ENCODE peak calls at places on chromosomes 4 and X, in seven cellular contexts. One of them, this sample, is unnamed. For H3K27me3 and H3K4me1, the result is how much of the 10 kb centered on the place peaks cover.

GRCh38 chrX:104270916-104271512 is 16.3 kb upstream of the ESX1 start:
- DNase-seq in colonic mucosa: peak
- DNase-seq in right cardiac atrium: peak
- DNase-seq in spleen: no peak
- DNase-seq in lower lobe of right lung: no peak
- DNase-seq in GM23338: peak
- DNase-seq in psoas muscle: peak
- DNase-seq in this sample: no peak

GRCh38 chr4:99437686-99438577 is 2.8 kb upstream of the ADH7 start:
- DNase-seq in colonic mucosa: no peak
- DNase-seq in right cardiac atrium: no peak
- DNase-seq in spleen: no peak
- DNase-seq in lower lobe of right lung: no peak
- DNase-seq in GM23338: no peak
- DNase-seq in psoas muscle: no peak
- DNase-seq in this sample: no peak

GRCh38 chr4:16669036-16669435 is 229.4 kb downstream of the LDB2 start:
- DNase-seq in colonic mucosa: no peak
- DNase-seq in right cardiac atrium: peak
- DNase-seq in spleen: no peak
- DNase-seq in lower lobe of right lung: no peak
- DNase-seq in GM23338: no peak
- DNase-seq in psoas muscle: no peak
- DNase-seq in this sample: no peak

GRCh38 chr4:184263910-184264732 is 46.4 kb upstream of the ENPP6 start:
- DNase-seq in colonic mucosa: peak
- DNase-seq in right cardiac atrium: peak
- DNase-seq in spleen: peak
- DNase-seq in lower lobe of right lung: peak
- DNase-seq in GM23338: peak
- DNase-seq in psoas muscle: peak
- DNase-seq in this sample: peak

GRCh38 chr4:108072300-108072699 is 82.6 kb downstream of the HADH start:
- DNase-seq in colonic mucosa: peak
- DNase-seq in right cardiac atrium: no peak
- DNase-seq in spleen: no peak
- DNase-seq in lower lobe of right lung: no peak
- DNase-seq in GM23338: no peak
- DNase-seq in psoas muscle: no peak
- DNase-seq in this sample: no peak

GRCh38 chrX:115912372-115912897 is 258.1 kb upstream of the AGTR2 start:
- DNase-seq in colonic mucosa: no peak
- DNase-seq in right cardiac atrium: no peak
- DNase-seq in spleen: no peak
- DNase-seq in lower lobe of right lung: no peak
- DNase-seq in GM23338: peak
- DNase-seq in psoas muscle: no peak
- DNase-seq in this sample: no peak

GRCh38 chrX:40877869-40878268 is 142.5 kb upstream of the MED14 start:
- DNase-seq in colonic mucosa: no peak
- DNase-seq in right cardiac atrium: no peak
- DNase-seq in spleen: no peak
- DNase-seq in lower lobe of right lung: no peak
- DNase-seq in GM23338: no peak
- DNase-seq in psoas muscle: no peak
- DNase-seq in this sample: no peak

GRCh38 chr4:123659759-123660158 is 263.2 kb downstream of the SPRY1 start:
- DNase-seq in colonic mucosa: no peak
- DNase-seq in right cardiac atrium: no peak
- DNase-seq in spleen: no peak
- DNase-seq in lower lobe of right lung: no peak
- DNase-seq in GM23338: peak
- DNase-seq in psoas muscle: no peak
- DNase-seq in this sample: no peak

GRCh38 chrX:134144231-134144630 is 92.8 kb upstream of the CCDC160 start:
- DNase-seq in colonic mucosa: no peak
- DNase-seq in right cardiac atrium: no peak
- DNase-seq in spleen: no peak
- DNase-seq in lower lobe of right lung: no peak
- DNase-seq in GM23338: peak
- DNase-seq in psoas muscle: no peak
- DNase-seq in this sample: no peak

GRCh38 chr4:182190306-182190705 is 52.9 kb upstream of the TENM3 start:
- DNase-seq in colonic mucosa: no peak
- DNase-seq in right cardiac atrium: no peak
- DNase-seq in spleen: no peak
- DNase-seq in lower lobe of right lung: no peak
- DNase-seq in GM23338: no peak
- DNase-seq in psoas muscle: no peak
- DNase-seq in this sample: no peak

GRCh38 chr4:70902577-70903281 is 560 bp downstream of the MOB1B start:
- DNase-seq in colonic mucosa: peak
- DNase-seq in right cardiac atrium: no peak
- DNase-seq in spleen: no peak
- DNase-seq in lower lobe of right lung: no peak
- DNase-seq in GM23338: peak
- DNase-seq in psoas muscle: no peak
- DNase-seq in this sample: no peak

GRCh38 chr4:117771647-117772337 is 262.5 kb upstream of the NDST3 start:
- DNase-seq in colonic mucosa: no peak
- DNase-seq in right cardiac atrium: no peak
- DNase-seq in spleen: no peak
- DNase-seq in lower lobe of right lung: no peak
- DNase-seq in GM23338: peak
- DNase-seq in psoas muscle: no peak
- DNase-seq in this sample: peak

GRCh38 chr4:43776371-43776770 is 672.2 kb downstream of the KCTD8 start:
- DNase-seq in colonic mucosa: no peak
- DNase-seq in right cardiac atrium: no peak
- DNase-seq in spleen: no peak
- DNase-seq in lower lobe of right lung: no peak
- DNase-seq in GM23338: peak
- DNase-seq in psoas muscle: no peak
- DNase-seq in this sample: no peak

GRCh38 chr4:156516698-156517097 is 454.9 kb downstream of the PDGFC start:
- DNase-seq in colonic mucosa: no peak
- DNase-seq in right cardiac atrium: no peak
- DNase-seq in spleen: no peak
- DNase-seq in lower lobe of right lung: no peak
- DNase-seq in GM23338: no peak
- DNase-seq in psoas muscle: no peak
- DNase-seq in this sample: no peak

GRCh38 chr4:42954925-42955669 is 62.6 kb downstream of the GRXCR1 start:
- DNase-seq in colonic mucosa: no peak
- DNase-seq in right cardiac atrium: peak
- DNase-seq in spleen: no peak
- DNase-seq in lower lobe of right lung: no peak
- DNase-seq in GM23338: no peak
- DNase-seq in psoas muscle: no peak
- DNase-seq in this sample: no peak

GRCh38 chr4:8913121-8913857 is 41.6 kb upstream of the HMX1 start:
- DNase-seq in colonic mucosa: peak
- DNase-seq in right cardiac atrium: no peak
- DNase-seq in spleen: peak
- DNase-seq in lower lobe of right lung: peak
- DNase-seq in GM23338: no peak
- DNase-seq in psoas muscle: no peak
- DNase-seq in this sample: no peak

GRCh38 chrX:135649561-135649960 is 63.9 kb upstream of the CT45A1 start:
- DNase-seq in colonic mucosa: no peak
- DNase-seq in right cardiac atrium: no peak
- DNase-seq in spleen: no peak
- DNase-seq in lower lobe of right lung: no peak
- DNase-seq in GM23338: no peak
- DNase-seq in psoas muscle: no peak
- DNase-seq in this sample: no peak

GRCh38 chr4:189498457-189498856 is 442.2 kb upstream of the FRG1 start:
- DNase-seq in colonic mucosa: no peak
- DNase-seq in right cardiac atrium: no peak
- DNase-seq in spleen: no peak
- DNase-seq in lower lobe of right lung: no peak
- DNase-seq in GM23338: no peak
- DNase-seq in psoas muscle: no peak
- DNase-seq in this sample: no peak
- H3K27me3 ChIP-seq in colonic mucosa: under half
- H3K27me3 ChIP-seq in right cardiac atrium: under half
- H3K27me3 ChIP-seq in spleen: under half
- H3K27me3 ChIP-seq in lower lobe of right lung: under half
- H3K27me3 ChIP-seq in GM23338: under half
- H3K27me3 ChIP-seq in psoas muscle: under half
- H3K27me3 ChIP-seq in this sample: under half

GRCh38 chr4:185513489-185514181 is 21.7 kb downstream of the PDLIM3 start:
- DNase-seq in colonic mucosa: peak
- DNase-seq in right cardiac atrium: peak
- DNase-seq in spleen: no peak
- DNase-seq in lower lobe of right lung: no peak
- DNase-seq in GM23338: no peak
- DNase-seq in psoas muscle: no peak
- DNase-seq in this sample: no peak

GRCh38 chr4:185512516-185512915 is 22.8 kb downstream of the PDLIM3 start:
- DNase-seq in colonic mucosa: no peak
- DNase-seq in right cardiac atrium: no peak
- DNase-seq in spleen: no peak
- DNase-seq in lower lobe of right lung: no peak
- DNase-seq in GM23338: no peak
- DNase-seq in psoas muscle: no peak
- DNase-seq in this sample: no peak

GRCh38 chr4:185508162-185508561 is 27.1 kb downstream of the PDLIM3 start:
- DNase-seq in colonic mucosa: no peak
- DNase-seq in right cardiac atrium: no peak
- DNase-seq in spleen: no peak
- DNase-seq in lower lobe of right lung: no peak
- DNase-seq in GM23338: no peak
- DNase-seq in psoas muscle: no peak
- DNase-seq in this sample: no peak

GRCh38 chr4:185514182-185514697 is 21.1 kb downstream of the PDLIM3 start:
- DNase-seq in colonic mucosa: no peak
- DNase-seq in right cardiac atrium: no peak
- DNase-seq in spleen: no peak
- DNase-seq in lower lobe of right lung: no peak
- DNase-seq in GM23338: no peak
- DNase-seq in psoas muscle: no peak
- DNase-seq in this sample: no peak

DNA sequence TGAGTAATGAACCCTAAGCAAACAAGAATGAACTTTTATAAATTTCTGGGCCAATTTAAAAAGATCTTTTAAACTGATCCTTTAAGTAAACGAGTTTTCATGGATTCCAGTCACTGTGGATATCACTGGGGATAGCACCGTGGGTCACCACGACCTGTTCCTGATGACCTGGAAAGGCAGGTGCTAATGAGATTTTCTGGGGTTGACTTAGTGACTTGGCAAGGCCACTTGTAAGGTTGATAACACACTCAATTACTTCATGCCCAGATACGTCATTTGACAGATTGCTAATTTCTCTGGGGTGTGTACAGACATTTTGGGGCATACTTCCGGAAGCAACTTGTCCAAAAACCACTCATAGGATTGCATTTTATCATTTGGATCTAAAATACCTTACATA is 24.5 kb downstream of the PDLIM3 start:
- DNase-seq in colonic mucosa: no peak
- DNase-seq in right cardiac atrium: no peak
- DNase-seq in spleen: no peak
- DNase-seq in lower lobe of right lung: no peak
- DNase-seq in GM23338: no peak
- DNase-seq in psoas muscle: no peak
- DNase-seq in this sample: no peak
- H3K27ac ChIP-seq in colonic mucosa: no peak
- H3K27ac ChIP-seq in right cardiac atrium: peak
- H3K27ac ChIP-seq in spleen: no peak
- H3K27ac ChIP-seq in lower lobe of right lung: no peak
- H3K27ac ChIP-seq in GM23338: no peak
- H3K27ac ChIP-seq in psoas muscle: peak
- H3K27ac ChIP-seq in this sample: no peak

GRCh38 chr4:94525993-94526740 is 74.4 kb downstream of the PDLIM5 start:
- DNase-seq in colonic mucosa: no peak
- DNase-seq in right cardiac atrium: no peak
- DNase-seq in spleen: no peak
- DNase-seq in lower lobe of right lung: no peak
- DNase-seq in GM23338: no peak
- DNase-seq in psoas muscle: no peak
- DNase-seq in this sample: no peak

GRCh38 chr4:94527556-94528233 is 76.0 kb downstream of the PDLIM5 start:
- DNase-seq in colonic mucosa: no peak
- DNase-seq in right cardiac atrium: no peak
- DNase-seq in spleen: no peak
- DNase-seq in lower lobe of right lung: no peak
- DNase-seq in GM23338: no peak
- DNase-seq in psoas muscle: no peak
- DNase-seq in this sample: no peak

GRCh38 chr4:94530073-94530472 is 78.3 kb downstream of the PDLIM5 start:
- DNase-seq in colonic mucosa: no peak
- DNase-seq in right cardiac atrium: no peak
- DNase-seq in spleen: no peak
- DNase-seq in lower lobe of right lung: no peak
- DNase-seq in GM23338: no peak
- DNase-seq in psoas muscle: no peak
- DNase-seq in this sample: no peak

GRCh38 chr4:94532016-94532789 is 80.5 kb downstream of the PDLIM5 start:
- DNase-seq in colonic mucosa: peak
- DNase-seq in right cardiac atrium: peak
- DNase-seq in spleen: no peak
- DNase-seq in lower lobe of right lung: no peak
- DNase-seq in GM23338: no peak
- DNase-seq in psoas muscle: peak
- DNase-seq in this sample: no peak

DNA sequence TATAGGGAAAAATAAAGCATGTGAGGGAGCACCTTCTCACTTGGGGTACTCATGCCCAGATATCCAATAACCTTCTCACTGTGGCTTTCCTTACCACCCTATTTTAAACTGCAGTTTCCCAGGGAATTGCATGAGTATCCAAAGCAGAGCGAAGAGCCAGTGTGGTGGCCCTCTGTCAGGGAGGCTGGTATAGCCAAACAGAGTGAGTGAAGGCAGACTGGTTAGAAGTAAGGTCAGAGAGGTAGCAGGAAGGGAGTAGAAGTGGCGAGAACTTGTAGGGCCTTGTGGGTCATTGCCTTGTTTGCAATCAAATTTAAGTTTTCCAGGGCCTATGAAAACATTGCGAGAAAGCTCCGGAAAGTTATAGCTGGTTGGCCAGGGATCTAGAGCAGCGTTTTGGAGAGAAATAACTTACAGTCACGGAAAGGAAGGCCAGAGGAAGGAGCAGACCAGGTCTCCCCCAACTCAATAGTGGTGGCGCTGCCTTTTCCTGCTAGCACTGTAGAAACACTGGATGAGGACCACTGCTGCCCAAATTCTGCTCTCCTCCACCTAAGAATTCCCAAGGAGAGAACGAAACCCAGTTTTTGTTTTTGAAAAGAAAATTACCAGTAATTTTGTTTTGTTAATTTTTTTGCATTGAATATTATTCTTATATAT is 77.2 kb downstream of the PDLIM5 start:
- DNase-seq in colonic mucosa: no peak
- DNase-seq in right cardiac atrium: peak
- DNase-seq in spleen: no peak
- DNase-seq in lower lobe of right lung: no peak
- DNase-seq in GM23338: no peak
- DNase-seq in psoas muscle: no peak
- DNase-seq in this sample: no peak
- H3K4me1 ChIP-seq in colonic mucosa: under half
- H3K4me1 ChIP-seq in right cardiac atrium: under half
- H3K4me1 ChIP-seq in spleen: under half
- H3K4me1 ChIP-seq in lower lobe of right lung: under half
- H3K4me1 ChIP-seq in GM23338: under half
- H3K4me1 ChIP-seq in psoas muscle: half or more
- H3K4me1 ChIP-seq in this sample: under half

GRCh38 chrX:50459615-50460014 is 11.0 kb downstream of the DGKK start:
- DNase-seq in colonic mucosa: no peak
- DNase-seq in right cardiac atrium: no peak
- DNase-seq in spleen: no peak
- DNase-seq in lower lobe of right lung: no peak
- DNase-seq in GM23338: no peak
- DNase-seq in psoas muscle: no peak
- DNase-seq in this sample: no peak
- H3K27me3 ChIP-seq in colonic mucosa: under half
- H3K27me3 ChIP-seq in right cardiac atrium: under half
- H3K27me3 ChIP-seq in spleen: under half
- H3K27me3 ChIP-seq in lower lobe of right lung: under half
- H3K27me3 ChIP-seq in GM23338: under half
- H3K27me3 ChIP-seq in psoas muscle: under half
- H3K27me3 ChIP-seq in this sample: under half

This sample was measured in iPS DF 6.9.